ENCODE peak calls at places on chromosomes 2 and 18, in eight cellular contexts. W, X, E, L, B, C, R and P are unnamed samples.

GRCh38 chr2:204483497-204484164 is 61.6 kb upstream of the PARD3B start:
- DNase-seq in W (no peak), X (peak; percentile 23), E (no peak), L (no peak), B (no peak), C (no peak), R (peak; percentile 47), P (peak; percentile 50)

GRCh38 chr2:162480067-162480466 is 136.1 kb downstream of the GCA start:
- DNase-seq in W (no peak), X (peak; percentile 79), E (no peak), L (no peak), B (no peak), C (no peak), R (no peak), P (no peak)

GRCh38 chr2:18435425-18436037 is 124.9 kb downstream of the RDH14 start:
- DNase-seq in W (peak; percentile 52), X (peak; percentile 82), E (peak; percentile 53), L (peak; percentile 25), B (peak; percentile 72), C (peak; percentile 36), R (peak; percentile 21), P (peak; percentile 79)

GRCh38 chr18:26406854-26407517 is 141.4 kb downstream of the KCTD1 start:
- DNase-seq in W (no peak), X (no peak), E (no peak), L (no peak), B (no peak), C (no peak), R (no peak), P (no peak)

GRCh38 chr2:237236188-237236587 is 150.5 kb downstream of the COPS8 start:
- DNase-seq in W (no peak), X (peak; percentile 52), E (no peak), L (no peak), B (no peak), C (no peak), R (no peak), P (no peak)

GRCh38 chr2:127051780-127052067 is 55.2 kb downstream of the BIN1 start:
- DNase-seq in W (no peak), X (no peak), E (no peak), L (no peak), B (no peak), C (no peak), R (no peak), P (no peak)

GRCh38 chr2:53252115-53252514 is 515.5 kb upstream of the CHAC2 start:
- DNase-seq in W (no peak), X (peak; percentile 67), E (peak; percentile 30), L (peak; percentile 28), B (peak; percentile 24), C (no peak), R (no peak), P (no peak)

GRCh38 chr2:32357545-32358482 is 991 bp downstream of the BIRC6 start:
- DNase-seq in W (peak; percentile 6), X (peak; percentile 34), E (peak; percentile 36), L (peak; percentile 33), B (peak; percentile 64), C (peak; percentile 62), R (peak; percentile 77), P (peak; percentile 53)

GRCh38 chr2:42196403-42197267 is 27.5 kb downstream of the EML4 start:
- DNase-seq in W (peak; percentile 22), X (peak; percentile 74), E (peak; percentile 59), L (peak; percentile 13), B (peak; percentile 88), C (peak; percentile 70), R (peak; percentile 77), P (peak; percentile 61)

GRCh38 chr18:36372902-36373301 is 75.4 kb downstream of the FHOD3 start:
- DNase-seq in W (no peak), X (peak; percentile 40), E (no peak), L (peak; percentile 10), B (no peak), C (no peak), R (no peak), P (no peak)

GRCh38 chr2:66675596-66675995 is 240.7 kb downstream of the MEIS1 start:
- DNase-seq in W (no peak), X (no peak), E (no peak), L (no peak), B (no peak), C (no peak), R (no peak), P (no peak)

DNA sequence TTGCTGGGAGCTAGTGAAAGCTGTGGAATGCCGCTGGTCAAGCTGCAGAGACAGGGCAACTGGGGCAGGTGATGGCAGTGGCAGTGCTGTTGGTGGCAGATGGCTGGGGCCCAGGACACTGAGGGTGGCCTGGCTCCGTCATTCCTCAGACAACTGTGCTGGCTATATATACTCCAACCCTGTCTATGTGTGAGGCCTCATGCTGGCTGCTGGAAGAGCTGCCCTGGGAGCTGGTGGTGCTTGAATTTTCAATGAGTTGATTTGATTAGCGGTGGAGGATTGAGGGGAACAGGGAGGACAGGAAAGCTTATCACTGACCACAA is 66.5 kb upstream of the TMEM200C start:
- DNase-seq in W (no peak), X (no peak), E (no peak), L (no peak), B (no peak), C (no peak), R (no peak), P (no peak)
- TF ChIP-seq CTCF in W (no peak), X (no peak), E (no peak), L (no peak), B (no peak), C (no peak), R (no peak), P (no peak)

GRCh38 chr2:102103992-102104871 is 38.3 kb upstream of the IL1R1 start:
- DNase-seq in W (no peak), X (no peak), E (no peak), L (peak; percentile 37), B (no peak), C (no peak), R (no peak), P (peak; percentile 64)
- H3K27ac ChIP-seq in W (no peak overlapping the region), X (no peak overlapping the region), E (no peak overlapping the region), L (no peak overlapping the region), B (no peak overlapping the region), C (no peak overlapping the region), R (peak overlapping the region; percentile 13), P (peak overlapping the region; percentile 66)

GRCh38 chr2:27070653-27071276 is 689 bp downstream of the OST4 start:
- DNase-seq in W (no peak), X (no peak), E (no peak), L (no peak), B (no peak), C (no peak), R (no peak), P (no peak)

GRCh38 chr2:27071990-27072830 is 756 bp upstream of the OST4 start:
- DNase-seq in W (no peak), X (no peak), E (no peak), L (no peak), B (peak; percentile 68), C (no peak), R (peak; percentile 89), P (peak; percentile 84)

GRCh38 chr2:27072950-27073349 is 1.5 kb upstream of the OST4 start:
- DNase-seq in W (no peak), X (no peak), E (no peak), L (no peak), B (no peak), C (no peak), R (no peak), P (no peak)

GRCh38 chr2:27069961-27070618 is 1.4 kb downstream of the OST4 start:
- DNase-seq in W (no peak), X (no peak), E (no peak), L (no peak), B (no peak), C (no peak), R (no peak), P (no peak)

GRCh38 chr2:27071277-27071989 is at the start of gene OST4:
- DNase-seq in W (peak; percentile 83), X (peak; percentile 94), E (peak; percentile 94), L (peak; percentile 92), B (peak; percentile 97), C (peak; percentile 94), R (peak; percentile 100), P (peak; percentile 98)
- H3K9me2 ChIP-seq in W (no peaks in the 10 kb centered on the region), X (no peaks in the 10 kb centered on the region), E (no peaks in the 10 kb centered on the region), L (no peaks in the 10 kb centered on the region), B (no peaks in the 10 kb centered on the region), C (no peaks in the 10 kb centered on the region), R (no peaks in the 10 kb centered on the region), P (no peaks in the 10 kb centered on the region)

DNA sequence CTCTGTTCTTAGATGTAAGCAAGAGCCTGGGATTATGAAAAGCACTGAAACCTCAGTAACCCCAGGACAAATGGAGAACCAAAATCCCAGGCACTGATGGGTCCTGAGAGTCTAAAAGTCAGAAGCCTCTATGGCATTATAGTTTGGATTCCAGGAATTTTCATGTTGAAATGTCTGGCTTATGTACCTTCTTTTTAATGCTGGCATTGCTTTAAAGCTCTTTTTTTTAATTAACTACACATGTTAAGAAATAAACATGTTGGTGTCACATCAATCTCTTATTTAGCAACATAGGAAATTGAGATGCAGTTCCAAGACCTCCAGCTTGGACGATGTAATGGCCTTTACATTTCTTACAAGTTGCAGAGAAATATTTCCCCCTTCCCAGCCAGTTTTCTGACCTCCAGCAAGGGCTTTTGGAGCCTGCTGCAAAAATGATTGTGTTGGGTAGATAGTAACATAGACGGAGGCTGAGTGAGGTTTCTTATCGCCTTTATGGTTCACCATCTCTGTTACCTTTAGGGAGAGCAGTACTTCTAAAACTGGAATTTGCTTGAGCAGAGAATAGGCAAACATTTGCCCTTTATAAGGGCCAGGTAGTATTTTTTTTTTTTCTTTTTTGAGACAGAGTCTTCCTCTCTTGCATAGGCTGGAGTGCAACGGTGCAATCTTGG is 84.7 kb upstream of the RASGRP3 start:
- DNase-seq in W (no peak), X (no peak), E (no peak), L (no peak), B (no peak), C (no peak), R (no peak), P (no peak)
- TF ChIP-seq CTCF in W (no peak), X (no peak), E (no peak), L (no peak), B (no peak), C (no peak), R (no peak), P (no peak)

DNA sequence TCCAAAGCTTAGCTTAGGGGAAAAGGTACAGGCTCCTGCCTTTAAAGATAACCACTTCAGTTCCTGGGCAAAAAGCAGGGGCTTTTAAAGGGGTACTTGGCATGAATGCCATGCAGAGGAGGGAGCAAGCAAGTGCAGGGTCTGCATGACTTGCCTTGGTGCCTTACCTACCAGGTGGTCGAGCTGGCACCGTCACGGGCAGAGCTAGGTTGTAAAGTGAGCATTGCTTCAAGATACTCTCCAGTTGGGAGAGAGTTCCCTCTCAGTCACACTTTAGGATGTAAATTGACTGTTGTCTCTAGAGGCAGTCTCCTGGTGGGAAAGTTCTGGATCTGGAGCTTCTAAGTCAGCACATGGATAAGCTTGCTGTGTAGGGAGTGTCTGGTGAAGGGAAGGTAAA is 58.6 kb upstream of the MCFD2 start:
- DNase-seq in W (no peak), X (no peak), E (no peak), L (no peak), B (no peak), C (no peak), R (no peak), P (no peak)
- H3K27ac ChIP-seq in W (no peak overlapping the region), X (no peak overlapping the region), E (no peak overlapping the region), L (no peak overlapping the region), B (no peak overlapping the region), C (no peak overlapping the region), R (no peak overlapping the region), P (no peak overlapping the region)

DNA sequence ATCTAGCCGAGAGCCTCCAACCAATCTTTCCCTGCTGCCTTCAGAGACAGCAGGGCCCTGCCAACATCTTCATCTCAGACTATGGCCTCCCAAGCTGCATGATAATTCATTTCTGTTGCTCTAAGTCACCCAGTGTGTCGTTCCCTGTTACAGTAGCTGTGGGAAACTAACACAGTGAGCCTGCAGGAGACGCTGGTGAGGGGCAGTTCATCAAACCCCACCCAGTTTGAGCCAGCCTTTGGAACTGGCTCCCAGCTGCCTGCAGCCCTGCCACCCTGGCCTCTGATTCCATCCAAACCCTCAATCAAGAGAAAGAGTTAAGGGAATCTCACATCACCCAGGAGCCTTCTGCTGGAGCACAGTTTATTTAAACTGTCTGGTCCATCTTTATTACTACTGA is 65.0 kb upstream of the ZCCHC2 start:
- DNase-seq in W (no peak), X (no peak), E (no peak), L (no peak), B (peak; percentile 58), C (no peak), R (no peak), P (no peak)
- H3K9me2 ChIP-seq in W (no peaks in the 10 kb centered on the region), X (no peaks in the 10 kb centered on the region), E (no peaks in the 10 kb centered on the region), L (no peaks in the 10 kb centered on the region), B (no peaks in the 10 kb centered on the region), C (no peaks in the 10 kb centered on the region), R (no peaks in the 10 kb centered on the region), P (no peaks in the 10 kb centered on the region)